ENCODE peak calls at places on chromosomes 13 and 19, in six cellular contexts. One of them, this sample, is unnamed.

GRCh38 chr13:98142427-98143156 is at the start of gene FARP1:
- DNase-seq in HCT116: peak
- DNase-seq in upper lobe of left lung: peak
- DNase-seq in H1: peak
- DNase-seq in HepG2: peak
- DNase-seq in transverse colon: peak
- DNase-seq in this sample: peak

GRCh38 chr19:2254052-2254872 is 2.0 kb downstream of the JSRP1 start:
- DNase-seq in transverse colon: no peak
- DNase-seq in HepG2: peak
- DNase-seq in HCT116: no peak
- DNase-seq in H1: peak
- DNase-seq in upper lobe of left lung: no peak
- DNase-seq in this sample: no peak

GRCh38 chr13:44140146-44140545 is 233.5 kb upstream of the SERP2 start:
- DNase-seq in HCT116: no peak
- DNase-seq in HepG2: peak
- DNase-seq in H1: peak
- DNase-seq in transverse colon: peak
- DNase-seq in upper lobe of left lung: no peak
- DNase-seq in this sample: no peak

GRCh38 chr19:6002591-6002990 is 24.7 kb upstream of the RANBP3 start:
- DNase-seq in H1: no peak
- DNase-seq in HepG2: no peak
- DNase-seq in HCT116: no peak
- DNase-seq in transverse colon: no peak
- DNase-seq in upper lobe of left lung: no peak
- DNase-seq in this sample: no peak

GRCh38 chr19:5191091-5191490 is 149.5 kb downstream of the PTPRS start:
- DNase-seq in H1: no peak
- DNase-seq in transverse colon: no peak
- DNase-seq in upper lobe of left lung: no peak
- DNase-seq in HepG2: no peak
- DNase-seq in HCT116: no peak
- DNase-seq in this sample: no peak

GRCh38 chr19:40559394-40559793 is 17.3 kb upstream of the SHKBP1 start:
- DNase-seq in HepG2: no peak
- DNase-seq in transverse colon: no peak
- DNase-seq in HCT116: no peak
- DNase-seq in upper lobe of left lung: no peak
- DNase-seq in H1: no peak
- DNase-seq in this sample: no peak

GRCh38 chr19:40687525-40688016 is 2.9 kb downstream of the NUMBL start:
- DNase-seq in H1: no peak
- DNase-seq in HepG2: no peak
- DNase-seq in transverse colon: peak
- DNase-seq in HCT116: no peak
- DNase-seq in upper lobe of left lung: peak
- DNase-seq in this sample: no peak

GRCh38 chr19:58059003-58059671 is at the start of gene ZNF135:
- DNase-seq in HepG2: no peak
- DNase-seq in H1: peak
- DNase-seq in transverse colon: peak
- DNase-seq in HCT116: no peak
- DNase-seq in upper lobe of left lung: peak
- DNase-seq in this sample: no peak

GRCh38 chr13:30253830-30254229 is 53.5 kb downstream of the KATNAL1 start:
- DNase-seq in transverse colon: no peak
- DNase-seq in upper lobe of left lung: no peak
- DNase-seq in HepG2: no peak
- DNase-seq in H1: no peak
- DNase-seq in HCT116: no peak
- DNase-seq in this sample: no peak

GRCh38 chr19:7311911-7312310 is 17.7 kb upstream of the INSR start:
- DNase-seq in HepG2: no peak
- DNase-seq in HCT116: no peak
- DNase-seq in H1: no peak
- DNase-seq in upper lobe of left lung: no peak
- DNase-seq in transverse colon: no peak
- DNase-seq in this sample: no peak

GRCh38 chr13:76418404-76418803 is 467.8 kb downstream of the KCTD12 start:
- DNase-seq in HepG2: no peak
- DNase-seq in transverse colon: no peak
- DNase-seq in upper lobe of left lung: no peak
- DNase-seq in HCT116: no peak
- DNase-seq in H1: no peak
- DNase-seq in this sample: no peak

GRCh38 chr19:16199275-16199932 is 1.7 kb downstream of the AP1M1 start:
- DNase-seq in HCT116: no peak
- DNase-seq in HepG2: no peak
- DNase-seq in upper lobe of left lung: peak
- DNase-seq in H1: no peak
- DNase-seq in transverse colon: no peak
- DNase-seq in this sample: no peak

GRCh38 chr19:14059093-14059480 is 2.8 kb downstream of the PALM3 start:
- DNase-seq in H1: peak
- DNase-seq in HCT116: no peak
- DNase-seq in upper lobe of left lung: no peak
- DNase-seq in transverse colon: peak
- DNase-seq in HepG2: no peak
- DNase-seq in this sample: peak

GRCh38 chr19:32675720-32676185 is at the start of gene RGS9BP:
- DNase-seq in upper lobe of left lung: peak
- DNase-seq in HCT116: no peak
- DNase-seq in transverse colon: peak
- DNase-seq in HepG2: peak
- DNase-seq in H1: peak
- DNase-seq in this sample: no peak

GRCh38 chr13:96003304-96003703 is 49.9 kb downstream of the UGGT2 start:
- DNase-seq in upper lobe of left lung: no peak
- DNase-seq in HCT116: peak
- DNase-seq in transverse colon: no peak
- DNase-seq in H1: no peak
- DNase-seq in HepG2: no peak
- DNase-seq in this sample: no peak

GRCh38 chr13:85521586-85521985 is 277.6 kb downstream of the SLITRK6 start:
- DNase-seq in H1: no peak
- DNase-seq in HepG2: no peak
- DNase-seq in transverse colon: no peak
- DNase-seq in upper lobe of left lung: no peak
- DNase-seq in HCT116: no peak
- DNase-seq in this sample: no peak

GRCh38 chr19:17553256-17553655 is 2.2 kb upstream of the COLGALT1 start:
- DNase-seq in transverse colon: peak
- DNase-seq in HepG2: no peak
- DNase-seq in upper lobe of left lung: peak
- DNase-seq in H1: no peak
- DNase-seq in HCT116: no peak
- DNase-seq in this sample: no peak

GRCh38 chr19:45528744-45529453 is 21.6 kb downstream of the VASP start:
- DNase-seq in transverse colon: peak
- DNase-seq in upper lobe of left lung: no peak
- DNase-seq in HepG2: no peak
- DNase-seq in H1: peak
- DNase-seq in HCT116: no peak
- DNase-seq in this sample: no peak

GRCh38 chr13:73235385-73235784 is 176.6 kb downstream of the KLF5 start:
- DNase-seq in HCT116: no peak
- DNase-seq in transverse colon: no peak
- DNase-seq in H1: no peak
- DNase-seq in upper lobe of left lung: no peak
- DNase-seq in HepG2: no peak
- DNase-seq in this sample: no peak

GRCh38 chr19:36528921-36529518 is 949 bp upstream of the ZNF260 start:
- DNase-seq in upper lobe of left lung: no peak
- DNase-seq in H1: peak
- DNase-seq in HCT116: no peak
- DNase-seq in HepG2: peak
- DNase-seq in transverse colon: no peak
- DNase-seq in this sample: peak

GRCh38 chr13:26133851-26134250 is 82.0 kb upstream of the SHISA2 start:
- DNase-seq in HepG2: no peak
- DNase-seq in HCT116: no peak
- DNase-seq in H1: no peak
- DNase-seq in upper lobe of left lung: no peak
- DNase-seq in transverse colon: no peak
- DNase-seq in this sample: no peak

GRCh38 chr19:29383696-29384095 is 142.1 kb upstream of the VSTM2B start:
- DNase-seq in upper lobe of left lung: peak
- DNase-seq in HepG2: no peak
- DNase-seq in transverse colon: no peak
- DNase-seq in H1: no peak
- DNase-seq in HCT116: no peak
- DNase-seq in this sample: no peak

GRCh38 chr13:106636492-106636891 is 68.6 kb upstream of the ARGLU1 start:
- DNase-seq in HepG2: no peak
- DNase-seq in H1: no peak
- DNase-seq in upper lobe of left lung: no peak
- DNase-seq in HCT116: no peak
- DNase-seq in transverse colon: no peak
- DNase-seq in this sample: no peak

GRCh38 chr19:35066691-35067563 is 25.4 kb downstream of the HPN start:
- DNase-seq in transverse colon: peak
- DNase-seq in HCT116: peak
- DNase-seq in H1: peak
- DNase-seq in HepG2: peak
- DNase-seq in upper lobe of left lung: peak
- DNase-seq in this sample: peak

GRCh38 chr19:38003427-38004099 is 96.6 kb downstream of the SIPA1L3 start:
- DNase-seq in H1: peak
- DNase-seq in HCT116: no peak
- DNase-seq in transverse colon: peak
- DNase-seq in upper lobe of left lung: peak
- DNase-seq in HepG2: no peak
- DNase-seq in this sample: no peak

GRCh38 chr13:109344552-109345157 is 441.7 kb downstream of the IRS2 start:
- DNase-seq in HepG2: peak
- DNase-seq in HCT116: no peak
- DNase-seq in H1: no peak
- DNase-seq in transverse colon: no peak
- DNase-seq in upper lobe of left lung: no peak
- DNase-seq in this sample: no peak

GRCh38 chr13:60318186-60318585 is 78.8 kb upstream of the TDRD3 start:
- DNase-seq in H1: no peak
- DNase-seq in transverse colon: no peak
- DNase-seq in HCT116: no peak
- DNase-seq in upper lobe of left lung: no peak
- DNase-seq in HepG2: no peak
- DNase-seq in this sample: no peak

GRCh38 chr19:40578442-40578908 is 1.8 kb downstream of the SHKBP1 start:
- DNase-seq in HepG2: no peak
- DNase-seq in transverse colon: no peak
- DNase-seq in upper lobe of left lung: no peak
- DNase-seq in HCT116: no peak
- DNase-seq in H1: peak
- DNase-seq in this sample: no peak

GRCh38 chr19:46542428-46543230 is 47.0 kb upstream of the PNMA8B start:
- DNase-seq in transverse colon: peak
- DNase-seq in HCT116: peak
- DNase-seq in upper lobe of left lung: peak
- DNase-seq in H1: peak
- DNase-seq in HepG2: peak
- DNase-seq in this sample: peak
- TF ChIP-seq POLR2AphosphoS5 in transverse colon: no peak
- TF ChIP-seq POLR2AphosphoS5 in HCT116: no peak
- TF ChIP-seq POLR2AphosphoS5 in upper lobe of left lung: no peak
- TF ChIP-seq POLR2AphosphoS5 in H1: no peak
- TF ChIP-seq POLR2AphosphoS5 in HepG2: no peak
- TF ChIP-seq POLR2AphosphoS5 in this sample: no peak

GRCh38 chr19:3275583-3276340 is 51.3 kb downstream of the CELF5 start:
- DNase-seq in HCT116: peak
- DNase-seq in HepG2: peak
- DNase-seq in transverse colon: peak
- DNase-seq in upper lobe of left lung: peak
- DNase-seq in H1: peak
- DNase-seq in this sample: peak
- TF ChIP-seq POLR2A in HCT116: peak
- TF ChIP-seq POLR2A in HepG2: no peak
- TF ChIP-seq POLR2A in transverse colon: no peak
- TF ChIP-seq POLR2A in upper lobe of left lung: no peak
- TF ChIP-seq POLR2A in H1: no peak
- TF ChIP-seq POLR2A in this sample: no peak

GRCh38 chr13:51635137-51635878 is 51.0 kb downstream of the WDFY2 start:
- DNase-seq in HCT116: no peak
- DNase-seq in transverse colon: no peak
- DNase-seq in H1: no peak
- DNase-seq in HepG2: no peak
- DNase-seq in upper lobe of left lung: no peak
- DNase-seq in this sample: no peak

GRCh38 chr13:51636349-51636890 is 52.2 kb downstream of the WDFY2 start:
- DNase-seq in upper lobe of left lung: no peak
- DNase-seq in HCT116: no peak
- DNase-seq in HepG2: peak
- DNase-seq in transverse colon: no peak
- DNase-seq in H1: no peak
- DNase-seq in this sample: no peak

GRCh38 chr13:51637852-51638496 is 53.7 kb downstream of the WDFY2 start:
- DNase-seq in upper lobe of left lung: no peak
- DNase-seq in HepG2: no peak
- DNase-seq in HCT116: no peak
- DNase-seq in transverse colon: no peak
- DNase-seq in H1: no peak
- DNase-seq in this sample: no peak

GRCh38 chr13:51638497-51638871 is 54.2 kb downstream of the WDFY2 start:
- DNase-seq in upper lobe of left lung: no peak
- DNase-seq in transverse colon: no peak
- DNase-seq in H1: no peak
- DNase-seq in HCT116: no peak
- DNase-seq in HepG2: no peak
- DNase-seq in this sample: no peak

GRCh38 chr13:51639171-51639570 is 54.9 kb downstream of the WDFY2 start:
- DNase-seq in upper lobe of left lung: no peak
- DNase-seq in HCT116: no peak
- DNase-seq in transverse colon: no peak
- DNase-seq in H1: no peak
- DNase-seq in HepG2: no peak
- DNase-seq in this sample: no peak
- TF ChIP-seq POLR2AphosphoS5 in upper lobe of left lung: no peak
- TF ChIP-seq POLR2AphosphoS5 in HCT116: no peak
- TF ChIP-seq POLR2AphosphoS5 in transverse colon: no peak
- TF ChIP-seq POLR2AphosphoS5 in H1: no peak
- TF ChIP-seq POLR2AphosphoS5 in HepG2: no peak
- TF ChIP-seq POLR2AphosphoS5 in this sample: no peak

DNA sequence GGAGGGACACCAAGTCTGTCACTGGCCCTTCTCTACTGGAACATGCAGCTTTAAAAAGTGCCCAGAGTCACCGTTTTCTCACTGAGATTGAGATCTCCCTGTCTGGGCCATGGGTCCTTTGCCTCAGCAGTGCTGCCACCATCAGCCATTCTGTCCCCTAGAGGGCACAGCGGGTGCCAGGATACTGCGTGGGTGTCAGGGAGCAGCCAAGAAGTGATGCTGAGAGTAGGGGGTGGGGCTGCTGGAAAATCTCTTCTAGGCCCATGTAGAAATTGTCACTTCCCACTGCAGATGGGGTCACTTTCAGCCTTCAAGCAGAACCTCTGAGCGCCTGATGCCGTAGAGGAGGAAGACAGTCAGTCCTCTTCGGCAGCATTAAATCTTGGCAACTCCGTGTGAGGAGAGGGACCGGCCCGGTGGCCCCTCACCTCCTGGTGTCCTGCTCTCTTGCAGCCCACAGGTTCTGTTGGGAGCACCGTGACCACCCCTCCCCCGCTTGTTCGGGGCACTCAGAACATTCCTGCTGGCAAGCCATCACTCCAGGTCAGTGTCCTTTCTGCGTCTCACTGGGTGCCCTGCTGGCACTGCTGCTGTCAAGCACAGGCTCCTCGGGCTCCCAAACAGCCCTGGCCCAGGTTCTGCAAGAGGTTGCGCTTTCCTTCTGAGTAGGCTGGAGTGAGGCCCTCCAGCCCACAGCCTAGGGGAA is 21.4 kb downstream of the TSSK6 start:
- DNase-seq in upper lobe of left lung: no peak
- DNase-seq in H1: no peak
- DNase-seq in HCT116: no peak
- DNase-seq in HepG2: no peak
- DNase-seq in transverse colon: no peak
- DNase-seq in this sample: no peak
- TF ChIP-seq POLR2A in upper lobe of left lung: no peak
- TF ChIP-seq POLR2A in H1: no peak
- TF ChIP-seq POLR2A in HCT116: no peak
- TF ChIP-seq POLR2A in HepG2: no peak
- TF ChIP-seq POLR2A in transverse colon: no peak
- TF ChIP-seq POLR2A in this sample: no peak